ENCODE peak calls at places on chromosomes 3 and 15, in eight cellular contexts. One of them, this sample, is unnamed.

GRCh38 chr15:35107122-35107521 is 22.0 kb upstream of the NANOGP8 start:
- DNase-seq in endothelial cell of umbilical vein: no peak
- DNase-seq in psoas muscle: no peak
- DNase-seq in neural crest cell: no peak
- DNase-seq in left ventricle myocardium inferior: no peak
- DNase-seq in foreskin keratinocyte: peak; percentile 28
- DNase-seq in A549: no peak
- DNase-seq in neural progenitor cell: no peak
- DNase-seq in this sample: no peak

GRCh38 chr15:39565851-39566250 is 15.0 kb upstream of the THBS1 start:
- DNase-seq in endothelial cell of umbilical vein: no peak
- DNase-seq in psoas muscle: no peak
- DNase-seq in neural crest cell: no peak
- DNase-seq in left ventricle myocardium inferior: no peak
- DNase-seq in foreskin keratinocyte: no peak
- DNase-seq in A549: no peak
- DNase-seq in neural progenitor cell: no peak
- DNase-seq in this sample: no peak

GRCh38 chr15:78225783-78226541 is 8.4 kb downstream of the ACSBG1 start:
- DNase-seq in endothelial cell of umbilical vein: no peak
- DNase-seq in psoas muscle: no peak
- DNase-seq in neural crest cell: no peak
- DNase-seq in left ventricle myocardium inferior: no peak
- DNase-seq in foreskin keratinocyte: no peak
- DNase-seq in A549: no peak
- DNase-seq in neural progenitor cell: no peak
- DNase-seq in this sample: no peak

GRCh38 chr3:31004025-31004678 is 109.7 kb upstream of the GADL1 start:
- DNase-seq in endothelial cell of umbilical vein: peak; percentile 72
- DNase-seq in psoas muscle: no peak
- DNase-seq in neural crest cell: no peak
- DNase-seq in left ventricle myocardium inferior: no peak
- DNase-seq in foreskin keratinocyte: peak; percentile 94
- DNase-seq in A549: no peak
- DNase-seq in neural progenitor cell: no peak
- DNase-seq in this sample: no peak

GRCh38 chr3:196889844-196890243 is 22.1 kb downstream of the SENP5 start:
- DNase-seq in endothelial cell of umbilical vein: no peak
- DNase-seq in psoas muscle: no peak
- DNase-seq in neural crest cell: no peak
- DNase-seq in left ventricle myocardium inferior: no peak
- DNase-seq in foreskin keratinocyte: no peak
- DNase-seq in A549: no peak
- DNase-seq in neural progenitor cell: no peak
- DNase-seq in this sample: no peak

GRCh38 chr15:81752974-81753373 is 292.8 kb downstream of the MEX3B start:
- DNase-seq in endothelial cell of umbilical vein: no peak
- DNase-seq in psoas muscle: no peak
- DNase-seq in neural crest cell: no peak
- DNase-seq in left ventricle myocardium inferior: no peak
- DNase-seq in foreskin keratinocyte: no peak
- DNase-seq in A549: no peak
- DNase-seq in neural progenitor cell: peak; percentile 7
- DNase-seq in this sample: no peak

GRCh38 chr3:134624537-134625287 is 26.1 kb downstream of the KY start:
- DNase-seq in endothelial cell of umbilical vein: no peak
- DNase-seq in psoas muscle: no peak
- DNase-seq in neural crest cell: no peak
- DNase-seq in left ventricle myocardium inferior: no peak
- DNase-seq in foreskin keratinocyte: no peak
- DNase-seq in A549: no peak
- DNase-seq in neural progenitor cell: no peak
- DNase-seq in this sample: no peak

GRCh38 chr15:80059786-80060489 is 462 bp downstream of the ZFAND6 start:
- DNase-seq in endothelial cell of umbilical vein: peak; percentile 58
- DNase-seq in psoas muscle: no peak
- DNase-seq in neural crest cell: no peak
- DNase-seq in left ventricle myocardium inferior: no peak
- DNase-seq in foreskin keratinocyte: peak; percentile 62
- DNase-seq in A549: peak; percentile 72
- DNase-seq in neural progenitor cell: peak; percentile 90
- DNase-seq in this sample: peak; percentile 46

GRCh38 chr3:119628816-119629445 is 31.2 kb downstream of the PLA1A start:
- DNase-seq in endothelial cell of umbilical vein: peak; percentile 30
- DNase-seq in psoas muscle: no peak
- DNase-seq in neural crest cell: no peak
- DNase-seq in left ventricle myocardium inferior: no peak
- DNase-seq in foreskin keratinocyte: no peak
- DNase-seq in A549: no peak
- DNase-seq in neural progenitor cell: no peak
- DNase-seq in this sample: no peak

GRCh38 chr15:68653795-68654194 is 75.0 kb downstream of the CORO2B start:
- DNase-seq in endothelial cell of umbilical vein: no peak
- DNase-seq in psoas muscle: no peak
- DNase-seq in neural crest cell: no peak
- DNase-seq in left ventricle myocardium inferior: no peak
- DNase-seq in foreskin keratinocyte: no peak
- DNase-seq in A549: no peak
- DNase-seq in neural progenitor cell: no peak
- DNase-seq in this sample: no peak

DNA sequence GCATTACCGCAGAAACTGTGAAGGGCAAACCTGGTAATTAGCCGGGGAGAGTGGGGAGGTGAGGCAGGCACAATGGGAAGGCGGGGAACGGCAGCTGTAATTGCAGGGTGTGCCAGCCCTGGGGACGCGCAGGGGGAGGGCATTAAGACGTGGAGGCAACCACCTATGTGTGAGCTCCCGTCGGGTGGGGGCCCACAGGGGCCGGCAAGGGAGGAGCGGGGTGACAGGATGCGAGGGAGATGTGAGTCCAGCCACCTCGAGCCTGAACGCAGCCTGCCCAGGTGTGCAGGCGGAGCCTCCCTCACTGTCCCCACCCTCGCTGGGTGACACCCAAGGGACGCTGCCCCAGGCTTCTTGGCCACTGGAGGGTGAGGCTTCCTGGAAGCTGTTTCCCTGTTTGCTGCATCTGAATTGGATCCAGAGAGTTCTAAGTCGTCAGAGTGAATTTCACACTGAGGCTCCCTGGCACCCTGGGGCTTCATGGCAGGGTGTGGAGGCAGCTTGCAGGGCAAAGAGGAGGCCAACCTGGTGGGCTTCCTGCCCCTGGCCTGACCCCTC is 130.6 kb upstream of the MEF2A start:
- DNase-seq in endothelial cell of umbilical vein: no peak
- DNase-seq in psoas muscle: peak; percentile 46
- DNase-seq in neural crest cell: no peak
- DNase-seq in left ventricle myocardium inferior: no peak
- DNase-seq in foreskin keratinocyte: no peak
- DNase-seq in A549: no peak
- DNase-seq in neural progenitor cell: no peak
- DNase-seq in this sample: no peak
- TF ChIP-seq CTCF in endothelial cell of umbilical vein: no peak
- TF ChIP-seq CTCF in psoas muscle: no peak
- TF ChIP-seq CTCF in neural crest cell: no peak
- TF ChIP-seq CTCF in left ventricle myocardium inferior: no peak
- TF ChIP-seq CTCF in foreskin keratinocyte: no peak
- TF ChIP-seq CTCF in A549: no peak
- TF ChIP-seq CTCF in neural progenitor cell: no peak
- TF ChIP-seq CTCF in this sample: no peak

DNA sequence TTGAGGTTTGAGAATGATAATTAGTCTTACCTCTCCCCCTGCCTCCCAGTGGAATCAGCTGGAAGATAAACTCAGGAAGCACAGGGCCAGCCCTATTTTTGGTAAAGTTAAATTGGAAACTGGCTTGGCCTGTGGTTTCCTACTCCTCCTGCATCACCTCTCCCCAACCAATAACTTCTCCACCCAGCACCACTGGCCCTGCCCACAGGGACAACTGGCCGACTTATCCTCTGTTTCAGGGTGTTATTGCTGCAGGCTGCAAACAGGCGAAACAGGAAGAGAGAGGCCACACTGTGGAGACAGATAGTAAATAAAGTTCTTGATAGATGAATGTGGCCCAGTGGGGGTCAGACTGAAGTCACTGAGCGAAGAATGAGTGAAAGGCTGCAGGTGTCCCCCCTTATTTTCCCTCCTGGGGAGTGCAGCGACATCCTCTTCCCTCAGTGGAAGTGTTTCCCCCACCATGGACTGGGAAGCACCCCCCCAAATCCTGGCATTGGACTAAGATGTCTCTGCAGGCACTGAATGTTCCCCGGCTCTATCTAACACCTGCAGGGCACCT is 47.1 kb downstream of the PDIA5 start:
- DNase-seq in endothelial cell of umbilical vein: no peak
- DNase-seq in psoas muscle: no peak
- DNase-seq in neural crest cell: no peak
- DNase-seq in left ventricle myocardium inferior: no peak
- DNase-seq in foreskin keratinocyte: no peak
- DNase-seq in A549: no peak
- DNase-seq in neural progenitor cell: no peak
- DNase-seq in this sample: no peak
- TF ChIP-seq CTCF in endothelial cell of umbilical vein: no peak
- TF ChIP-seq CTCF in psoas muscle: no peak
- TF ChIP-seq CTCF in neural crest cell: no peak
- TF ChIP-seq CTCF in left ventricle myocardium inferior: no peak
- TF ChIP-seq CTCF in foreskin keratinocyte: no peak
- TF ChIP-seq CTCF in A549: no peak
- TF ChIP-seq CTCF in neural progenitor cell: no peak
- TF ChIP-seq CTCF in this sample: no peak

GRCh38 chr3:45097296-45097883 is 48.8 kb downstream of the CDCP1 start:
- DNase-seq in endothelial cell of umbilical vein: no peak
- DNase-seq in psoas muscle: no peak
- DNase-seq in neural crest cell: no peak
- DNase-seq in left ventricle myocardium inferior: no peak
- DNase-seq in foreskin keratinocyte: no peak
- DNase-seq in A549: no peak
- DNase-seq in neural progenitor cell: no peak
- DNase-seq in this sample: no peak

GRCh38 chr3:45100998-45101407 is 45.2 kb downstream of the CDCP1 start:
- DNase-seq in endothelial cell of umbilical vein: no peak
- DNase-seq in psoas muscle: no peak
- DNase-seq in neural crest cell: no peak
- DNase-seq in left ventricle myocardium inferior: no peak
- DNase-seq in foreskin keratinocyte: no peak
- DNase-seq in A549: no peak
- DNase-seq in neural progenitor cell: no peak
- DNase-seq in this sample: no peak

GRCh38 chr3:45092132-45093031 is 53.8 kb downstream of the CDCP1 start:
- DNase-seq in endothelial cell of umbilical vein: no peak
- DNase-seq in psoas muscle: no peak
- DNase-seq in neural crest cell: no peak
- DNase-seq in left ventricle myocardium inferior: no peak
- DNase-seq in foreskin keratinocyte: peak; percentile 99
- DNase-seq in A549: peak; percentile 56
- DNase-seq in neural progenitor cell: no peak
- DNase-seq in this sample: no peak

GRCh38 chr3:45098315-45098714 is 47.9 kb downstream of the CDCP1 start:
- DNase-seq in endothelial cell of umbilical vein: no peak
- DNase-seq in psoas muscle: no peak
- DNase-seq in neural crest cell: no peak
- DNase-seq in left ventricle myocardium inferior: no peak
- DNase-seq in foreskin keratinocyte: no peak
- DNase-seq in A549: no peak
- DNase-seq in neural progenitor cell: no peak
- DNase-seq in this sample: no peak

GRCh38 chr3:45095916-45096526 is 50.2 kb downstream of the CDCP1 start:
- DNase-seq in endothelial cell of umbilical vein: no peak
- DNase-seq in psoas muscle: no peak
- DNase-seq in neural crest cell: no peak
- DNase-seq in left ventricle myocardium inferior: no peak
- DNase-seq in foreskin keratinocyte: no peak
- DNase-seq in A549: no peak
- DNase-seq in neural progenitor cell: no peak
- DNase-seq in this sample: no peak
- TF ChIP-seq CTCF in endothelial cell of umbilical vein: no peak
- TF ChIP-seq CTCF in psoas muscle: no peak
- TF ChIP-seq CTCF in neural crest cell: no peak
- TF ChIP-seq CTCF in left ventricle myocardium inferior: no peak
- TF ChIP-seq CTCF in foreskin keratinocyte: no peak
- TF ChIP-seq CTCF in A549: no peak
- TF ChIP-seq CTCF in neural progenitor cell: no peak
- TF ChIP-seq CTCF in this sample: no peak

GRCh38 chr3:183081459-183082183 is 17.7 kb downstream of the MCCC1 start:
- DNase-seq in endothelial cell of umbilical vein: no peak
- DNase-seq in psoas muscle: no peak
- DNase-seq in neural crest cell: no peak
- DNase-seq in left ventricle myocardium inferior: no peak
- DNase-seq in foreskin keratinocyte: no peak
- DNase-seq in A549: no peak
- DNase-seq in neural progenitor cell: no peak
- DNase-seq in this sample: no peak

GRCh38 chr3:183082355-183082915 is 16.9 kb downstream of the MCCC1 start:
- DNase-seq in endothelial cell of umbilical vein: no peak
- DNase-seq in psoas muscle: no peak
- DNase-seq in neural crest cell: no peak
- DNase-seq in left ventricle myocardium inferior: no peak
- DNase-seq in foreskin keratinocyte: no peak
- DNase-seq in A549: no peak
- DNase-seq in neural progenitor cell: no peak
- DNase-seq in this sample: no peak

GRCh38 chr3:183080628-183081027 is 18.7 kb downstream of the MCCC1 start:
- DNase-seq in endothelial cell of umbilical vein: no peak
- DNase-seq in psoas muscle: no peak
- DNase-seq in neural crest cell: no peak
- DNase-seq in left ventricle myocardium inferior: no peak
- DNase-seq in foreskin keratinocyte: no peak
- DNase-seq in A549: no peak
- DNase-seq in neural progenitor cell: no peak
- DNase-seq in this sample: no peak

GRCh38 chr3:183087184-183087583 is 12.1 kb downstream of the MCCC1 start:
- DNase-seq in endothelial cell of umbilical vein: no peak
- DNase-seq in psoas muscle: no peak
- DNase-seq in neural crest cell: no peak
- DNase-seq in left ventricle myocardium inferior: no peak
- DNase-seq in foreskin keratinocyte: no peak
- DNase-seq in A549: no peak
- DNase-seq in neural progenitor cell: no peak
- DNase-seq in this sample: no peak

DNA sequence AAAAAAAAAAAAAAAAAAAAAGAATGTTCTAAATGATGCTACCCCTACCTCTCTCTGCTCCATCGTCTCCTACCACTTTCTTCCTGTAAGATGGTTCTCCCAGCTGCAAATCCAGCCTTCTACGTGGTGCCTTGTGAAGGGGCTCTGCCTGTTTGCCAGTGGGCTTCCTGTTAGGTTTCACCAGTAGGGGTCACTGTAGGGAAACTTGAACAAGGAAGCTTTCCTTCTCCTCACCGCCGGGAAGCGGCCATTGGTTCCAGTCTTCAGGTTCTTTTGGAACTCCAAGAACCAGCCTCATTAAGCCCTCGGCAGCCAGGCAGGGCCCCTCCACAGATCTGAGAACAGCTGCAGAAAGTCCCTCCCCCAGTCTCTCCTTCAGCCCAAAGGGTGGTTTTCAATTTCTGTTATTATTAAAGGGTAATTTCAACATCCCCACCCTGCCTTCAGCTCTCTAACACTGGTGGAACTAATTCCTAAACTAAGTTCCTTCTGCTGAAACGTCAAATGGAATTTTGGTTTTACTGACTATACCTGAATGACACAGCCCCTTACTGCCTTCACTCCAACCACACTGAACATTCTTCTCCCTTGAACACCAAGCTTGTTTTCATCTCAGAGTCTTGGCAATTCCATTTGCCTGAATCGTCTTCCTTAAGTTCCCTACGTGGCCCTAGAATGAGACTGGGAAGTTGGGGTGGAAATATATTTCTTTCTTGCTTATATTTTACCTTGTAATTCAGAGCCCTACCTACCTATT is 13.5 kb downstream of the MCCC1 start:
- DNase-seq in endothelial cell of umbilical vein: no peak
- DNase-seq in psoas muscle: no peak
- DNase-seq in neural crest cell: peak; percentile 14
- DNase-seq in left ventricle myocardium inferior: no peak
- DNase-seq in foreskin keratinocyte: no peak
- DNase-seq in A549: no peak
- DNase-seq in neural progenitor cell: peak; percentile 78
- DNase-seq in this sample: no peak
- TF ChIP-seq CTCF in endothelial cell of umbilical vein: peak; percentile 26
- TF ChIP-seq CTCF in psoas muscle: peak; percentile 9
- TF ChIP-seq CTCF in neural crest cell: peak; percentile 58
- TF ChIP-seq CTCF in left ventricle myocardium inferior: peak; percentile 34
- TF ChIP-seq CTCF in foreskin keratinocyte: peak; percentile 47
- TF ChIP-seq CTCF in A549: peak; percentile 24
- TF ChIP-seq CTCF in neural progenitor cell: peak; percentile 68
- TF ChIP-seq CTCF in this sample: peak; percentile 24

This sample was measured in D721Med.